ENCODE peak calls at places on chromosomes 16 and 17, in five cellular contexts. J, G, P, T and M are unnamed samples.

GRCh38 chr17:65730711-65731169 is 169.3 kb upstream of the AXIN2 start:
- DNase-seq in J (no peak), G (peak), P (peak), T (no peak), M (no peak)

GRCh38 chr17:31581491-31581890 is 190.0 kb downstream of the RAB11FIP4 start:
- DNase-seq in J (no peak), G (no peak), P (no peak), T (no peak), M (no peak)

GRCh38 chr16:4359914-4360313 is 8.8 kb upstream of the PAM16 start:
- DNase-seq in J (no peak), G (no peak), P (no peak), T (no peak), M (no peak)

GRCh38 chr16:87317766-87318121 is 552 bp upstream of the C16orf95 start:
- DNase-seq in J (peak), G (peak), P (no peak), T (peak), M (peak)

GRCh38 chr16:968620-969019 is 2.2 kb downstream of the LMF1 start:
- DNase-seq in J (no peak), G (no peak), P (no peak), T (peak), M (no peak)

GRCh38 chr16:23160574-23160973 is 11.3 kb upstream of the USP31 start:
- DNase-seq in J (no peak), G (no peak), P (no peak), T (peak), M (no peak)

GRCh38 chr17:44602390-44602789 is 45.1 kb downstream of the FZD2 start:
- DNase-seq in J (no peak), G (no peak), P (no peak), T (no peak), M (no peak)

GRCh38 chr17:75404739-75405364 is 626 bp downstream of the GRB2 start:
- DNase-seq in J (peak), G (peak), P (peak), T (peak), M (peak)

DNA sequence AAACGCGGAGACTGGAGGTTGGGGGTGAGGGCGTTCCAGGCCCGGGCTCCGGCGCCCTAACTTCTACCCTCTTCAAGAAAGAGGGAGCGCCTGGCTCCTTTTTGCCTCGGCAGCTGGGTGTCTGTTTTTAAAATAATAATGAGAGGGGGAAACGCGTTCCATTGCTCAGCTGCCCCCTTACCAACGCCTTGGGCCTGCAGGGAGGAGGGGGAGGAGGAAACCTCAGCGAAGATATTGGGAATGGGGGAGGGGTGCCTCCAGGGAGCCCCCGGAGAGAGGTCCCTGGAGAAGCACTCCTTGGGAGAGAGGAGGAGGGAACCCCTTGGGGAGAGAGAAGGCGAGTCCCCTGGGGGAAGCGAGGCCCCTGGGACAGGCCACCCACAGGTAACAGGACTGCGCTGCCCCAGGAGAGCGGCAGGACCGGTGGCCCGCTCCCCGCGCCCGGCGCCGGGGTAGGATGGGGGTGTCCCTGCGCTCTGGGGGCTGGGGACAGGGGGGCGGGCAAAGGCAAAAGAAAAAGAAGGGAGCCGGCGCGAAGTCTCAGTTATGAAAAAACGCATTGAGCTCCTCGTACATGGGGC is 2.7 kb downstream of the NEUROD2 start:
- DNase-seq in J (no peak), G (no peak), P (no peak), T (peak), M (no peak)
- H3K4me3 ChIP-seq in J (no peak), G (no peak), P (no peak), T (peak), M (no peak)

DNA sequence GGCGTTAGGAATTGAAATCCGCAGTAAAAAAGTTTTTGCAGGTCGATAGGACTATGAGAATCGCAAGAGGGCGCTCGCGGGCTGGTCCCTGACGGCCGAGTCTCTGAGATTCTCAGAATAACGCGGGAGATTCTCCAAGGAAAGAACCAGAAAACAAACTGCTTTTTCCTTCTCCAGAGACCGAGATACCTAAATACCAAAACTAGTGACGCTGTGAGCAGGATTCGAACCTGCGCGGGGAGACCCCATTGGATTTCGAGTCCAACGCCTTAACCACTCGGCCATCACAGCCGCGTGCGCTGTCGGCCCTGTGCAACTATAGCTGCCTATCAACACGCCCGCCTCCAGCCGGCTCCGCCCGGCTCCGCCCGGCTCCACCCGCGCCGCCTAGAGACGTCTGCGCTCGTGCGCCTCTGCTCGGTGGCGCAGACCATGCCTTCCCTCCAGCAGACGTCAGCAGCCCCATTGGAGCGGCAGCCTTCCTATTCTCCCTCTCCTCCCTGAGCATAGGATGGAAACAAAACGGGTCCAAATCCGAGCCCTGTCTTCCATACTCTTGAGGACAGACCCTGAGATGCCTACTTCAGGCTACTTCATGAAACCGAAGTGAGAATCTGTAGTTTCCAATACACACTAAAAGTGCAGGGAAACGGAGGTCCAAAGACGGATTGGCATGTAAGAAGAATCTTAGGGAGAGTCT is 13.4 kb downstream of the PER1 start:
- DNase-seq in J (peak), G (peak), P (no peak), T (peak), M (peak)
- TF ChIP-seq POLR2AphosphoS5 in J (peak), G (peak), P (peak), T (no peak), M (peak)

GRCh38 chr16:85564277-85565051 is 48.7 kb upstream of the GSE1 start:
- DNase-seq in J (peak), G (no peak), P (no peak), T (no peak), M (no peak)
- TF ChIP-seq CTCF in J (peak), G (no peak), P (no peak), T (peak), M (no peak)

GRCh38 chr16:48432136-48432535 is 46.9 kb upstream of the SIAH1 start:
- DNase-seq in J (peak), G (no peak), P (no peak), T (peak), M (peak)
- H3K4me3 ChIP-seq in J (no peak), G (no peak), P (no peak), T (no peak), M (no peak)

GRCh38 chr17:8746501-8747236 is 2.0 kb upstream of the CCDC42 start:
- DNase-seq in J (no peak), G (no peak), P (no peak), T (no peak), M (no peak)
- TF ChIP-seq POLR2AphosphoS5 in J (no peak), G (no peak), P (no peak), T (no peak), M (no peak)

GRCh38 chr16:81675662-81676535 is 103.2 kb upstream of the PLCG2 start:
- DNase-seq in J (no peak), G (no peak), P (no peak), T (no peak), M (no peak)

GRCh38 chr16:81669473-81670350 is 109.4 kb upstream of the PLCG2 start:
- DNase-seq in J (no peak), G (no peak), P (no peak), T (no peak), M (no peak)

GRCh38 chr16:81673432-81673831 is 105.7 kb upstream of the PLCG2 start:
- DNase-seq in J (no peak), G (no peak), P (no peak), T (no peak), M (no peak)

GRCh38 chr16:81668243-81669097 is 110.6 kb upstream of the PLCG2 start:
- DNase-seq in J (no peak), G (no peak), P (no peak), T (no peak), M (no peak)

GRCh38 chr16:81671738-81672597 is 107.1 kb upstream of the PLCG2 start:
- DNase-seq in J (no peak), G (no peak), P (no peak), T (no peak), M (no peak)
- TF ChIP-seq CTCF in J (no peak), G (no peak), P (no peak), T (no peak), M (no peak)

DNA sequence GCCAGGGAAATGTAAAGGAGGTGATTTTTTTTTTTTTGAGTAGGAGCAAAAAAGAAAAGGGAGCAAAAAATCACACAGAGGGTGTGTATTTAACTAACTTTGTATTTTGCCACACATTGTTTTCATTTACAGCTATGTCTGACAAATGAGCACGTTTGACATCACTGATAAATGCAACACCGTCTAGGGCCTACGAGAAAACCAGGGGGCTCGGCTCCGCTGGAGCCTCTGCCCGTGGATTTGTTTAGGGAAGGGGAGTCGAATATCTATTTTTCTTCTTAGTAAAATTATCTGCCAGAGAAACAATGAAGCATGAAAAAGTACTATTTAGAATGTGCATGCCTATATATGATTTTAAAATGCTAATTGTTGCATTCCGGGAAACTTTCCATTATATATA is 6.8 kb downstream of the MAF start:
- DNase-seq in J (no peak), G (no peak), P (no peak), T (no peak), M (no peak)
- H3K4me3 ChIP-seq in J (no peak), G (no peak), P (no peak), T (no peak), M (no peak)

GRCh38 chr16:81797443-81797842 is 18.4 kb downstream of the PLCG2 start:
- DNase-seq in J (peak), G (no peak), P (no peak), T (no peak), M (peak)
- TF ChIP-seq POLR2AphosphoS5 in J (no peak), G (no peak), P (no peak), T (no peak), M (no peak)

DNA sequence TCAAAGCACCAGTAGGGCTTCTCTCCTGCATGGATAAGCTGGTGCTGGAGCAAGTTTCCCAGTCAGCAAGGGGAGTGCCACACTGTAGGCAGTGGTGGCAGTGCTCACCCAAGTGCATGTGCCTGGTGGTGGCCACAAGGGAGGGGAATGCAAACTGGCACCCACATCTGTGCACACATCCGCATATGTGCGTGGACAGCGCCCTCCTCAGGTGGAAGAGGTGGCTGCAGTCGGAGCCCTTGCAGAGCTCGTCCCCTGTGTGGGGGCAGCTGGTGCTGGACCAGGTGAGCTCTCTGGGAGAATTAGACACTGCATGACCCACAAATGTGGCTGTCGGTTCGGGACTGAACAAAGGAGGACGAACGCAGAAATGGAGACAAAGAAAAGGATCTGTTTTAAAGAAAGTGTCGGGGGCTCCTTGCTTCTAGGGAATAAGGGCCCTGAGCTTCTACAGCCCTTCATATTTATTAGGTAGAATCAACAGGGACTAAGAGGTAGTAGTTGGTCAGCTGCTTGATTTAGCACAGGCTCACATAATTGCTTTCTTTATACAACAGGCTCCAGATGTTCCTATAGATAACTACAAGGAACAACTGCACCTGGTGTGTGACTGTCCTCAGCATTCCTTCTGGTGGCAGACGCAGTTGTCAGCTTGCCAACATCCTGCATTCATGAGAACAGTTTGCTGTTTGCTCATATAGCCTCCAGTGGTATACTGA is 5.3 kb upstream of the ZNF689 start:
- DNase-seq in J (peak), G (no peak), P (no peak), T (peak), M (peak)
- TF ChIP-seq CTCF in J (peak), G (peak), P (no peak), T (peak), M (peak)

DNA sequence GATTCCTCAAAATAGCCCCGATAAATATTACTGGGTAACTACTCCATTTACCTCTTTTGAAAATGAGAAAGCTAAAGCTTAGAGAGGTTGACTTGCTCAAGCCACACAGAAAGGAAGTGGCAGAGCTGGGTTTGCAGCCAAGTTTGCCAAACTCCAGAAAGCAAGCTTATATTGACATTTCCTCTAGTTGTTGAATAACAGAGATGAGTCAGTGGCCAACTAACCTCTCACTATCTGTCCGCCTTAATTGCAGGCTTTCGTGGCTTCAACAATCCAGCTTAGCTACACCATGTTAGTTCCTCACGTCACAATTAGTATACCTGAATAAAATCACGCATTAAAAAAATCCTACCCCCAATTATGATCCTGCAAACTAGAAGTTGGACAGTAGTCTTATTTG is 151.7 kb downstream of the CNTNAP4 start:
- DNase-seq in J (peak), G (no peak), P (no peak), T (no peak), M (no peak)
- H3K4me3 ChIP-seq in J (no peak), G (no peak), P (no peak), T (no peak), M (no peak)